ENCODE peak calls at places on chromosomes 11 and 22, in eight cellular contexts. N, O, Q, G, D, K, I and H are unnamed samples.

GRCh38 chr11:118202599-118203422 is 22.0 kb downstream of the JAML start:
- DNase-seq in G (peak), Q (no peak), N (no peak), O (no peak), K (no peak), D (no peak), I (peak), H (peak)

GRCh38 chr22:38012604-38013072 is 28.3 kb upstream of the SOX10 start:
- DNase-seq in D (no peak), I (no peak), G (no peak), N (no peak), O (no peak), K (no peak), Q (no peak), H (no peak)

GRCh38 chr11:59062602-59063529 is 23.2 kb upstream of the GLYATL1B start:
- DNase-seq in D (no peak), G (no peak), N (no peak), K (no peak), O (peak), Q (no peak), I (peak), H (no peak)

GRCh38 chr11:120137187-120137610 is 714 bp downstream of the TRIM29 start:
- DNase-seq in Q (no peak), I (no peak), D (no peak), K (no peak), O (no peak), N (no peak), G (no peak), H (no peak)

GRCh38 chr22:50627452-50627913 is 469 bp downstream of the ARSA start:
- DNase-seq in N (no peak), G (peak), O (peak), K (peak), Q (no peak), D (no peak), I (no peak), H (no peak)

GRCh38 chr11:65438257-65439151 is 15.9 kb downstream of the NEAT1 start:
- DNase-seq in N (peak), K (no peak), Q (no peak), D (peak), G (no peak), I (peak), O (no peak), H (no peak)

GRCh38 chr11:73982595-73982989 is at the start of gene UCP2:
- DNase-seq in Q (no peak), G (peak), K (peak), N (peak), I (no peak), D (no peak), O (no peak), H (peak)

GRCh38 chr11:2167141-2168045 is 4.2 kb downstream of the TH start:
- DNase-seq in O (no peak), D (no peak), I (no peak), G (no peak), N (no peak), K (no peak), Q (no peak), H (no peak)

GRCh38 chr11:67651976-67652895 is 1.7 kb upstream of the ACY3 start:
- DNase-seq in N (no peak), D (no peak), K (no peak), Q (no peak), I (no peak), G (no peak), O (no peak), H (no peak)

GRCh38 chr11:126233391-126233790 is 21.8 kb downstream of the FAM118B start:
- DNase-seq in O (no peak), K (peak), N (no peak), Q (no peak), D (no peak), G (no peak), I (no peak), H (no peak)

GRCh38 chr22:40758390-40758789 is 60.8 kb downstream of the SLC25A17 start:
- DNase-seq in D (no peak), K (no peak), I (no peak), Q (no peak), O (no peak), G (no peak), N (no peak), H (no peak)

GRCh38 chr11:85889676-85890579 is 34.7 kb downstream of the CCDC83 start:
- DNase-seq in N (peak), O (peak), Q (no peak), G (no peak), D (no peak), I (peak), K (peak), H (no peak)

GRCh38 chr22:35995772-35996171 is 32.9 kb downstream of the RBFOX2 start:
- DNase-seq in I (peak), D (no peak), G (no peak), Q (no peak), N (no peak), K (peak), O (peak), H (no peak)

GRCh38 chr22:30305519-30305905 is 16.2 kb upstream of the CASTOR1 start:
- DNase-seq in O (no peak), N (no peak), I (no peak), K (no peak), D (peak), Q (peak), G (peak), H (peak)

GRCh38 chr11:64874308-64874707 is 4.1 kb downstream of the EHD1 start:
- DNase-seq in G (no peak), D (no peak), I (peak), Q (no peak), K (no peak), N (no peak), O (no peak), H (no peak)

GRCh38 chr11:33635161-33635560 is 65.5 kb downstream of the C11orf91 start:
- DNase-seq in Q (peak), N (no peak), K (peak), I (no peak), G (no peak), D (no peak), O (no peak), H (no peak)

GRCh38 chr22:30196141-30196866 is 50.3 kb downstream of the LIF start:
- DNase-seq in O (peak), N (peak), I (peak), K (peak), D (peak), Q (no peak), G (peak), H (peak)

GRCh38 chr11:71116435-71117040 is 135.8 kb downstream of the SHANK2 start:
- DNase-seq in I (no peak), O (peak), D (no peak), K (no peak), Q (no peak), G (no peak), N (no peak), H (no peak)

GRCh38 chr11:16081756-16082531 is 274.4 kb downstream of the SOX6 start:
- DNase-seq in O (no peak), I (no peak), D (no peak), K (no peak), Q (no peak), N (no peak), G (no peak), H (no peak)

GRCh38 chr11:101096036-101096704 is 33.4 kb downstream of the PGR start:
- DNase-seq in N (no peak), G (no peak), Q (no peak), D (no peak), K (peak), O (no peak), I (peak), H (no peak)

GRCh38 chr11:129317564-129317963 is 58.1 kb upstream of the BARX2 start:
- DNase-seq in Q (no peak), D (peak), G (no peak), K (no peak), N (no peak), I (peak), O (no peak), H (no peak)

GRCh38 chr11:95991545-95991944 is 67.6 kb upstream of the MTMR2 start:
- DNase-seq in K (peak), N (no peak), D (no peak), I (no peak), Q (no peak), O (no peak), G (no peak), H (no peak)

GRCh38 chr11:70192666-70193410 is 10.3 kb upstream of the FADD start:
- DNase-seq in O (no peak), N (no peak), Q (no peak), I (no peak), D (no peak), K (no peak), G (no peak), H (no peak)

GRCh38 chr11:125454047-125454446 is 42.0 kb downstream of the FEZ1 start:
- DNase-seq in Q (no peak), K (no peak), O (peak), D (no peak), G (no peak), N (no peak), I (no peak), H (no peak)

GRCh38 chr11:19817870-19818269 is 105.2 kb downstream of the NAV2 start:
- DNase-seq in Q (no peak), I (no peak), G (no peak), N (no peak), K (no peak), D (no peak), O (no peak), H (no peak)

GRCh38 chr11:110601941-110602340 is 110.3 kb downstream of the ARHGAP20 start:
- DNase-seq in Q (no peak), D (no peak), O (no peak), K (no peak), G (no peak), I (no peak), N (no peak), H (no peak)

GRCh38 chr11:24406980-24407379 is 89.9 kb upstream of the LUZP2 start:
- DNase-seq in G (no peak), K (no peak), Q (no peak), D (no peak), O (no peak), N (no peak), I (no peak), H (no peak)

GRCh38 chr22:40177738-40178416 is at the start of gene TNRC6B:
- DNase-seq in G (peak), I (peak), K (peak), O (peak), Q (peak), D (peak), N (peak), H (peak)

GRCh38 chr11:124069429-124070401 is 28.6 kb upstream of the OR10G7 start:
- DNase-seq in G (peak), K (peak), Q (no peak), N (peak), O (peak), D (peak), I (peak), H (peak)

GRCh38 chr11:77470504-77470903 is 3.4 kb downstream of the PAK1 start:
- DNase-seq in D (no peak), O (peak), I (no peak), G (no peak), Q (no peak), N (no peak), K (no peak), H (no peak)